ENCODE peak calls at places on chromosomes 1 and 21, in four cellular contexts. One of them, this sample, is unnamed. For H3K4me1, the result is how much of the 10 kb centered on the place peaks cover.

GRCh38 chr1:205435904-205436573 is 14.2 kb upstream of the LEMD1 start:
- DNase-seq in tibial nerve: no peak
- DNase-seq in H1: no peak
- DNase-seq in endothelial cell of umbilical vein: no peak
- DNase-seq in this sample: no peak

GRCh38 chr1:81808760-81809159 is 8.0 kb downstream of the ADGRL2 start:
- DNase-seq in tibial nerve: no peak
- DNase-seq in H1: no peak
- DNase-seq in endothelial cell of umbilical vein: no peak
- DNase-seq in this sample: no peak

GRCh38 chr1:20484526-20485462 is 1.2 kb downstream of the CAMK2N1 start:
- DNase-seq in endothelial cell of umbilical vein: peak
- DNase-seq in H1: peak
- DNase-seq in tibial nerve: no peak
- DNase-seq in this sample: no peak

GRCh38 chr1:203645996-203646395 is 19.4 kb downstream of the ATP2B4 start:
- DNase-seq in tibial nerve: no peak
- DNase-seq in endothelial cell of umbilical vein: no peak
- DNase-seq in H1: no peak
- DNase-seq in this sample: no peak

GRCh38 chr21:22758478-22758877 is 1760.3 kb downstream of the NCAM2 start:
- DNase-seq in endothelial cell of umbilical vein: peak
- DNase-seq in tibial nerve: no peak
- DNase-seq in H1: no peak
- DNase-seq in this sample: no peak

GRCh38 chr1:3068400-3069361 is at the start of gene PRDM16:
- DNase-seq in H1: peak
- DNase-seq in tibial nerve: no peak
- DNase-seq in endothelial cell of umbilical vein: no peak
- DNase-seq in this sample: no peak

GRCh38 chr1:58477390-58477789 is 69.1 kb downstream of the OMA1 start:
- DNase-seq in H1: no peak
- DNase-seq in tibial nerve: no peak
- DNase-seq in endothelial cell of umbilical vein: no peak
- DNase-seq in this sample: no peak

GRCh38 chr1:221315330-221315729 is 426.6 kb downstream of the DUSP10 start:
- DNase-seq in tibial nerve: no peak
- DNase-seq in H1: no peak
- DNase-seq in endothelial cell of umbilical vein: no peak
- DNase-seq in this sample: no peak

GRCh38 chr1:53585116-53585515 is 125.9 kb downstream of the DMRTB1 start:
- DNase-seq in H1: no peak
- DNase-seq in endothelial cell of umbilical vein: no peak
- DNase-seq in tibial nerve: no peak
- DNase-seq in this sample: peak

GRCh38 chr1:174074757-174075156 is 52.6 kb upstream of the RC3H1 start:
- DNase-seq in H1: no peak
- DNase-seq in tibial nerve: no peak
- DNase-seq in endothelial cell of umbilical vein: peak
- DNase-seq in this sample: no peak

GRCh38 chr1:230827081-230827681 is 41.1 kb downstream of the C1orf198 start:
- DNase-seq in endothelial cell of umbilical vein: no peak
- DNase-seq in tibial nerve: peak
- DNase-seq in H1: peak
- DNase-seq in this sample: no peak

GRCh38 chr1:178935610-178936009 is 64.7 kb upstream of the ANGPTL1 start:
- DNase-seq in endothelial cell of umbilical vein: no peak
- DNase-seq in tibial nerve: no peak
- DNase-seq in H1: peak
- DNase-seq in this sample: no peak

GRCh38 chr21:43585924-43586411 is 73.3 kb downstream of the HSF2BP start:
- DNase-seq in tibial nerve: peak
- DNase-seq in endothelial cell of umbilical vein: peak
- DNase-seq in H1: no peak
- DNase-seq in this sample: peak

GRCh38 chr1:216793303-216793702 is 70.1 kb upstream of the ESRRG start:
- DNase-seq in tibial nerve: no peak
- DNase-seq in endothelial cell of umbilical vein: no peak
- DNase-seq in H1: no peak
- DNase-seq in this sample: no peak

GRCh38 chr1:232472485-232473041 is 157.4 kb downstream of the SIPA1L2 start:
- DNase-seq in H1: no peak
- DNase-seq in endothelial cell of umbilical vein: no peak
- DNase-seq in tibial nerve: no peak
- DNase-seq in this sample: no peak

GRCh38 chr1:54287176-54287650 is 87.2 kb downstream of the MRPL37 start:
- DNase-seq in H1: peak
- DNase-seq in tibial nerve: peak
- DNase-seq in endothelial cell of umbilical vein: peak
- DNase-seq in this sample: peak

GRCh38 chr1:7646164-7646563 is 124.9 kb upstream of the VAMP3 start:
- DNase-seq in endothelial cell of umbilical vein: no peak
- DNase-seq in H1: no peak
- DNase-seq in tibial nerve: no peak
- DNase-seq in this sample: no peak

GRCh38 chr1:181855380-181855779 is 206.1 kb downstream of the ZNF648 start:
- DNase-seq in tibial nerve: no peak
- DNase-seq in H1: no peak
- DNase-seq in endothelial cell of umbilical vein: no peak
- DNase-seq in this sample: no peak

GRCh38 chr1:176055398-176055797 is 151.7 kb downstream of the COP1 start:
- DNase-seq in H1: no peak
- DNase-seq in tibial nerve: no peak
- DNase-seq in endothelial cell of umbilical vein: no peak
- DNase-seq in this sample: no peak

GRCh38 chr1:10338047-10338446 is 60.8 kb upstream of the PGD start:
- DNase-seq in tibial nerve: peak
- DNase-seq in endothelial cell of umbilical vein: peak
- DNase-seq in H1: peak
- DNase-seq in this sample: no peak

GRCh38 chr1:61056674-61057439 is 25.5 kb upstream of the NFIA start:
- DNase-seq in endothelial cell of umbilical vein: peak
- DNase-seq in H1: no peak
- DNase-seq in tibial nerve: peak
- DNase-seq in this sample: no peak

GRCh38 chr1:29684141-29684540 is 447.8 kb downstream of the PTPRU start:
- DNase-seq in endothelial cell of umbilical vein: no peak
- DNase-seq in H1: no peak
- DNase-seq in tibial nerve: no peak
- DNase-seq in this sample: peak

GRCh38 chr1:86753700-86754099 is 49.3 kb downstream of the SH3GLB1 start:
- DNase-seq in endothelial cell of umbilical vein: peak
- DNase-seq in tibial nerve: no peak
- DNase-seq in H1: no peak
- DNase-seq in this sample: no peak

GRCh38 chr1:48251323-48251722 is 28.8 kb downstream of the SLC5A9 start:
- DNase-seq in endothelial cell of umbilical vein: no peak
- DNase-seq in tibial nerve: no peak
- DNase-seq in H1: no peak
- DNase-seq in this sample: no peak

GRCh38 chr1:70277875-70278274 is 56.7 kb downstream of the SRSF11 start:
- DNase-seq in endothelial cell of umbilical vein: no peak
- DNase-seq in tibial nerve: no peak
- DNase-seq in H1: no peak
- DNase-seq in this sample: no peak

GRCh38 chr1:5977494-5978444 is 14.5 kb downstream of the NPHP4 start:
- DNase-seq in endothelial cell of umbilical vein: no peak
- DNase-seq in H1: no peak
- DNase-seq in tibial nerve: no peak
- DNase-seq in this sample: no peak

GRCh38 chr1:91582431-91582921 is 81.8 kb downstream of the CDC7 start:
- DNase-seq in tibial nerve: no peak
- DNase-seq in endothelial cell of umbilical vein: peak
- DNase-seq in H1: no peak
- DNase-seq in this sample: no peak

GRCh38 chr1:214072758-214073157 is 85.0 kb downstream of the PROX1 start:
- DNase-seq in tibial nerve: no peak
- DNase-seq in endothelial cell of umbilical vein: no peak
- DNase-seq in H1: no peak
- DNase-seq in this sample: no peak

GRCh38 chr1:40267767-40268187 is 9.7 kb downstream of the ZMPSTE24 start:
- DNase-seq in endothelial cell of umbilical vein: peak
- DNase-seq in H1: no peak
- DNase-seq in tibial nerve: no peak
- DNase-seq in this sample: no peak

GRCh38 chr1:221162352-221162751 is 283.1 kb downstream of the HLX start:
- DNase-seq in tibial nerve: no peak
- DNase-seq in endothelial cell of umbilical vein: peak
- DNase-seq in H1: no peak
- DNase-seq in this sample: no peak

GRCh38 chr1:89472886-89473285 is 51.7 kb upstream of the LRRC8B start:
- DNase-seq in H1: no peak
- DNase-seq in tibial nerve: no peak
- DNase-seq in endothelial cell of umbilical vein: no peak
- DNase-seq in this sample: no peak

GRCh38 chr1:31568895-31569655 is 7.2 kb upstream of the TINAGL1 start:
- DNase-seq in H1: peak
- DNase-seq in endothelial cell of umbilical vein: no peak
- DNase-seq in tibial nerve: no peak
- DNase-seq in this sample: peak

GRCh38 chr21:33542640-33543504 is at the start of gene SON:
- DNase-seq in H1: peak
- DNase-seq in endothelial cell of umbilical vein: peak
- DNase-seq in tibial nerve: peak
- DNase-seq in this sample: peak
- TF ChIP-seq POLR2A in H1: peak
- TF ChIP-seq POLR2A in endothelial cell of umbilical vein: peak
- TF ChIP-seq POLR2A in tibial nerve: peak
- TF ChIP-seq POLR2A in this sample: peak

GRCh38 chr1:161768461-161768860 is 2.3 kb downstream of the ATF6 start:
- DNase-seq in H1: no peak
- DNase-seq in endothelial cell of umbilical vein: no peak
- DNase-seq in tibial nerve: no peak
- DNase-seq in this sample: no peak
- H3K4me1 ChIP-seq in H1: under half
- H3K4me1 ChIP-seq in endothelial cell of umbilical vein: under half
- H3K4me1 ChIP-seq in tibial nerve: under half
- H3K4me1 ChIP-seq in this sample: under half

GRCh38 chr1:151399890-151400235 is 490 bp downstream of the PSMB4 start:
- DNase-seq in endothelial cell of umbilical vein: no peak
- DNase-seq in H1: no peak
- DNase-seq in tibial nerve: no peak
- DNase-seq in this sample: no peak

GRCh38 chr1:151401860-151402259 is 2.5 kb downstream of the PSMB4 start:
- DNase-seq in H1: no peak
- DNase-seq in endothelial cell of umbilical vein: no peak
- DNase-seq in tibial nerve: no peak
- DNase-seq in this sample: no peak

GRCh38 chr1:151401125-151401788 is 1.9 kb downstream of the PSMB4 start:
- DNase-seq in tibial nerve: no peak
- DNase-seq in H1: no peak
- DNase-seq in endothelial cell of umbilical vein: no peak
- DNase-seq in this sample: no peak

GRCh38 chr1:151402764-151403163 is 3.4 kb downstream of the PSMB4 start:
- DNase-seq in tibial nerve: no peak
- DNase-seq in H1: no peak
- DNase-seq in endothelial cell of umbilical vein: no peak
- DNase-seq in this sample: no peak

DNA sequence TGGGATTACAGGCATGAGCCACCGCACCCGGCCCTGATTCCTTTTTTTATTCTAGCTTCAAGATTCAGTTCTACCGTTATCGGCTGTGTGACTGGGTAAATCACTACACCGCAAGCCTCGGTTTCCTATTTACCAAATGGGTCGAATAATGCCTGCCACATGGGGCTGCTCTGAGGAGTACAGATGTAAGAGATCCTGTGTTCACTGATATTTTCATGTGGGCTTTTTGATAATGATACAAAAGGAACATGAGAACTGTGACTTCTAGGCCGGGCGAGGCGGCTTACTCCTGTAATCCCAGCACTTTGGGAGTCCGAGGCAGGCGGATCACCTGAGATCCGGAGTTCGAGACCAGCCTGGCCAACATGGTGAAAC is 695 bp upstream of the PSMB4 start:
- DNase-seq in endothelial cell of umbilical vein: no peak
- DNase-seq in H1: no peak
- DNase-seq in tibial nerve: no peak
- DNase-seq in this sample: no peak
- H3K27ac ChIP-seq in endothelial cell of umbilical vein: no peak
- H3K27ac ChIP-seq in H1: no peak
- H3K27ac ChIP-seq in tibial nerve: peak
- H3K27ac ChIP-seq in this sample: peak

GRCh38 chr1:161158316-161159016 is 834 bp upstream of the USP21 start:
- DNase-seq in endothelial cell of umbilical vein: no peak
- DNase-seq in H1: no peak
- DNase-seq in tibial nerve: no peak
- DNase-seq in this sample: no peak

GRCh38 chr1:161157867-161158266 is 1.4 kb upstream of the USP21 start:
- DNase-seq in H1: no peak
- DNase-seq in endothelial cell of umbilical vein: no peak
- DNase-seq in tibial nerve: no peak
- DNase-seq in this sample: no peak

GRCh38 chr1:161159087-161159914 is at the start of gene USP21:
- DNase-seq in tibial nerve: peak
- DNase-seq in endothelial cell of umbilical vein: peak
- DNase-seq in H1: peak
- DNase-seq in this sample: peak

DNA sequence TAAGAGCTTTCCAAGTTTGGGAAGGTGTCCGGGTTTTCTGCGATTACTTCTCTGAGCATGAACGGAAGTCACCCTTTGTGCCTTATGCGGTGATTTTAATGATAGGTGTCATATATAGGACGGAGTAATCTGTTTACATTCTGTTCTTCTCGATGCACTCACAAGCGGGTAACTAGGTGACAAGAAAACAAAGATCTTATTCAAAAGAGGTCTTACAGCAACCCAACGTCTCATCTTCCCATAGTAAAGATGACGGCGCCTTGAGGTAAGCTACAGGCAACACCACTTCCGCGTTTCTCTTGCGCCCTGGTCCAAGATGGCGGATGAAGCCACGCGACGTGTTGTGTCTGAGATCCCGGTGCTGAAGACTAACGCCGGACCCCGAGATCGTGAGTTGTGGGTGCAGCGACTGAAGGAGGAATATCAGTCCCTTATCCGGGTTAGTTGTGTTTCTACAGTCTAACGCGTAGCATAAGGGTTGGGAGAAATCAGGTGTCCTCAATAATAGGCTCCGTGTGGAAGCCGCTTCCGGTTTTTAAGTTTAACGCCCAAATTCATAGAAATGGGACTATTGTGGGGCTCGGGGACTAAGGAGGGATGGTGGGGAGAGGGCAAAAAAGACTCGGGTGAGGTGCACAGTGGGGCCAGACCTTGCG is at the start of gene UFC1:
- DNase-seq in endothelial cell of umbilical vein: peak
- DNase-seq in tibial nerve: peak
- DNase-seq in H1: peak
- DNase-seq in this sample: peak
- TF ChIP-seq POLR2A in endothelial cell of umbilical vein: peak
- TF ChIP-seq POLR2A in tibial nerve: peak
- TF ChIP-seq POLR2A in H1: peak
- TF ChIP-seq POLR2A in this sample: no peak

This sample was measured in breast epithelium.